ENCODE peak calls at places on chromosomes 1 and 21, in nine cellular contexts. One of them, this sample, is unnamed.

GRCh38 chr21:40732243-40732642 is 114.7 kb downstream of the DSCAM start:
- DNase-seq in C1 segment of cervical spinal cord: no peak
- DNase-seq in mesenteric fat pad: no peak
- DNase-seq in AG09309: peak
- DNase-seq in NCI-H748 treated with DMSO at 0.1 percent for 48 hours: no peak
- DNase-seq in epithelial cell of esophagus: peak
- DNase-seq in GM13976: no peak
- DNase-seq in H9: no peak
- DNase-seq in Karpas-422: no peak
- DNase-seq in this sample: peak

GRCh38 chr1:21763694-21764419 is 19.1 kb downstream of the USP48 start:
- DNase-seq in H9: no peak
- DNase-seq in Karpas-422: peak
- DNase-seq in mesenteric fat pad: no peak
- DNase-seq in C1 segment of cervical spinal cord: no peak
- DNase-seq in epithelial cell of esophagus: no peak
- DNase-seq in AG09309: no peak
- DNase-seq in GM13976: no peak
- DNase-seq in NCI-H748 treated with DMSO at 0.1 percent for 48 hours: no peak
- DNase-seq in this sample: no peak

GRCh38 chr1:213138391-213138790 is 87.3 kb downstream of the RPS6KC1 start:
- DNase-seq in GM13976: no peak
- DNase-seq in Karpas-422: no peak
- DNase-seq in NCI-H748 treated with DMSO at 0.1 percent for 48 hours: peak
- DNase-seq in C1 segment of cervical spinal cord: no peak
- DNase-seq in epithelial cell of esophagus: no peak
- DNase-seq in mesenteric fat pad: no peak
- DNase-seq in H9: no peak
- DNase-seq in AG09309: no peak
- DNase-seq in this sample: no peak

GRCh38 chr1:108962681-108963051 is 618 bp downstream of the CLCC1 start:
- DNase-seq in Karpas-422: peak
- DNase-seq in AG09309: no peak
- DNase-seq in C1 segment of cervical spinal cord: peak
- DNase-seq in GM13976: no peak
- DNase-seq in H9: peak
- DNase-seq in NCI-H748 treated with DMSO at 0.1 percent for 48 hours: no peak
- DNase-seq in mesenteric fat pad: no peak
- DNase-seq in epithelial cell of esophagus: peak
- DNase-seq in this sample: peak

GRCh38 chr1:36151133-36151844 is 2.0 kb upstream of the TRAPPC3 start:
- DNase-seq in GM13976: no peak
- DNase-seq in Karpas-422: no peak
- DNase-seq in C1 segment of cervical spinal cord: no peak
- DNase-seq in epithelial cell of esophagus: no peak
- DNase-seq in AG09309: no peak
- DNase-seq in mesenteric fat pad: no peak
- DNase-seq in H9: no peak
- DNase-seq in NCI-H748 treated with DMSO at 0.1 percent for 48 hours: no peak
- DNase-seq in this sample: no peak

GRCh38 chr1:71001627-71002026 is 46.0 kb downstream of the PTGER3 start:
- DNase-seq in AG09309: no peak
- DNase-seq in Karpas-422: no peak
- DNase-seq in epithelial cell of esophagus: no peak
- DNase-seq in C1 segment of cervical spinal cord: no peak
- DNase-seq in H9: no peak
- DNase-seq in mesenteric fat pad: no peak
- DNase-seq in NCI-H748 treated with DMSO at 0.1 percent for 48 hours: no peak
- DNase-seq in GM13976: no peak
- DNase-seq in this sample: no peak

GRCh38 chr1:4755301-4756183 is 101.1 kb downstream of the AJAP1 start:
- DNase-seq in NCI-H748 treated with DMSO at 0.1 percent for 48 hours: no peak
- DNase-seq in epithelial cell of esophagus: no peak
- DNase-seq in GM13976: no peak
- DNase-seq in mesenteric fat pad: no peak
- DNase-seq in Karpas-422: no peak
- DNase-seq in C1 segment of cervical spinal cord: no peak
- DNase-seq in H9: peak
- DNase-seq in AG09309: no peak
- DNase-seq in this sample: no peak

GRCh38 chr1:240021709-240022108 is 70.0 kb upstream of the FMN2 start:
- DNase-seq in C1 segment of cervical spinal cord: no peak
- DNase-seq in mesenteric fat pad: no peak
- DNase-seq in epithelial cell of esophagus: no peak
- DNase-seq in GM13976: no peak
- DNase-seq in AG09309: no peak
- DNase-seq in H9: no peak
- DNase-seq in NCI-H748 treated with DMSO at 0.1 percent for 48 hours: no peak
- DNase-seq in Karpas-422: no peak
- DNase-seq in this sample: no peak

GRCh38 chr1:100360790-100361232 is 8.5 kb downstream of the CDC14A start:
- DNase-seq in Karpas-422: no peak
- DNase-seq in NCI-H748 treated with DMSO at 0.1 percent for 48 hours: no peak
- DNase-seq in H9: no peak
- DNase-seq in GM13976: no peak
- DNase-seq in epithelial cell of esophagus: no peak
- DNase-seq in C1 segment of cervical spinal cord: no peak
- DNase-seq in AG09309: no peak
- DNase-seq in mesenteric fat pad: no peak
- DNase-seq in this sample: no peak

GRCh38 chr21:26115899-26116298 is 54.7 kb downstream of the APP start:
- DNase-seq in epithelial cell of esophagus: no peak
- DNase-seq in NCI-H748 treated with DMSO at 0.1 percent for 48 hours: peak
- DNase-seq in GM13976: no peak
- DNase-seq in Karpas-422: no peak
- DNase-seq in H9: no peak
- DNase-seq in AG09309: peak
- DNase-seq in C1 segment of cervical spinal cord: no peak
- DNase-seq in mesenteric fat pad: no peak
- DNase-seq in this sample: peak

GRCh38 chr1:223109581-223110026 is 33.4 kb downstream of the TLR5 start:
- DNase-seq in mesenteric fat pad: no peak
- DNase-seq in H9: no peak
- DNase-seq in epithelial cell of esophagus: peak
- DNase-seq in Karpas-422: no peak
- DNase-seq in NCI-H748 treated with DMSO at 0.1 percent for 48 hours: no peak
- DNase-seq in C1 segment of cervical spinal cord: no peak
- DNase-seq in AG09309: no peak
- DNase-seq in GM13976: no peak
- DNase-seq in this sample: peak

GRCh38 chr1:106785136-106785535 is 271.3 kb upstream of the PRMT6 start:
- DNase-seq in AG09309: no peak
- DNase-seq in C1 segment of cervical spinal cord: no peak
- DNase-seq in epithelial cell of esophagus: no peak
- DNase-seq in NCI-H748 treated with DMSO at 0.1 percent for 48 hours: no peak
- DNase-seq in Karpas-422: no peak
- DNase-seq in mesenteric fat pad: no peak
- DNase-seq in H9: no peak
- DNase-seq in GM13976: no peak
- DNase-seq in this sample: no peak

GRCh38 chr1:50424045-50424939 is 1.0 kb upstream of the DMRTA2 start:
- DNase-seq in GM13976: peak
- DNase-seq in Karpas-422: no peak
- DNase-seq in epithelial cell of esophagus: peak
- DNase-seq in C1 segment of cervical spinal cord: no peak
- DNase-seq in NCI-H748 treated with DMSO at 0.1 percent for 48 hours: no peak
- DNase-seq in mesenteric fat pad: no peak
- DNase-seq in H9: no peak
- DNase-seq in AG09309: no peak
- DNase-seq in this sample: no peak

GRCh38 chr1:228117335-228117734 is 8.2 kb upstream of the MRPL55 start:
- DNase-seq in epithelial cell of esophagus: no peak
- DNase-seq in mesenteric fat pad: no peak
- DNase-seq in Karpas-422: no peak
- DNase-seq in C1 segment of cervical spinal cord: no peak
- DNase-seq in H9: no peak
- DNase-seq in AG09309: no peak
- DNase-seq in GM13976: no peak
- DNase-seq in NCI-H748 treated with DMSO at 0.1 percent for 48 hours: no peak
- DNase-seq in this sample: no peak

GRCh38 chr1:218547901-218548730 is 203.0 kb downstream of the TGFB2 start:
- DNase-seq in epithelial cell of esophagus: no peak
- DNase-seq in NCI-H748 treated with DMSO at 0.1 percent for 48 hours: no peak
- DNase-seq in AG09309: no peak
- DNase-seq in Karpas-422: no peak
- DNase-seq in C1 segment of cervical spinal cord: no peak
- DNase-seq in GM13976: no peak
- DNase-seq in mesenteric fat pad: no peak
- DNase-seq in H9: no peak
- DNase-seq in this sample: no peak

GRCh38 chr21:30234643-30235042 is 18.7 kb upstream of the CLDN8 start:
- DNase-seq in NCI-H748 treated with DMSO at 0.1 percent for 48 hours: no peak
- DNase-seq in GM13976: no peak
- DNase-seq in epithelial cell of esophagus: peak
- DNase-seq in mesenteric fat pad: no peak
- DNase-seq in H9: no peak
- DNase-seq in C1 segment of cervical spinal cord: no peak
- DNase-seq in AG09309: no peak
- DNase-seq in Karpas-422: no peak
- DNase-seq in this sample: peak

GRCh38 chr1:43650306-43650941 is 475 bp downstream of the KDM4A start:
- DNase-seq in Karpas-422: peak
- DNase-seq in AG09309: peak
- DNase-seq in epithelial cell of esophagus: peak
- DNase-seq in H9: peak
- DNase-seq in C1 segment of cervical spinal cord: peak
- DNase-seq in GM13976: peak
- DNase-seq in mesenteric fat pad: peak
- DNase-seq in NCI-H748 treated with DMSO at 0.1 percent for 48 hours: peak
- DNase-seq in this sample: peak

GRCh38 chr1:176119549-176119948 is 87.5 kb downstream of the COP1 start:
- DNase-seq in NCI-H748 treated with DMSO at 0.1 percent for 48 hours: no peak
- DNase-seq in mesenteric fat pad: no peak
- DNase-seq in Karpas-422: peak
- DNase-seq in GM13976: peak
- DNase-seq in C1 segment of cervical spinal cord: no peak
- DNase-seq in epithelial cell of esophagus: peak
- DNase-seq in H9: no peak
- DNase-seq in AG09309: peak
- DNase-seq in this sample: peak

GRCh38 chr1:198681831-198682756 is 43.3 kb downstream of the PTPRC start:
- DNase-seq in NCI-H748 treated with DMSO at 0.1 percent for 48 hours: peak
- DNase-seq in C1 segment of cervical spinal cord: no peak
- DNase-seq in epithelial cell of esophagus: peak
- DNase-seq in GM13976: peak
- DNase-seq in AG09309: peak
- DNase-seq in H9: no peak
- DNase-seq in mesenteric fat pad: no peak
- DNase-seq in Karpas-422: peak
- DNase-seq in this sample: peak

This sample was measured in mammary epithelial cell.